ENCODE peak calls at places on chromosomes 13 and 19, in nine cellular contexts. G is sigmoid colon, F is uterus, A is mammary epithelial cell, Y is GM12865, Z is choroid plexus epithelial cell, Q is HFF-Myc, E is tibial nerve, D is A549. L is an unnamed sample.

GRCh38 chr13:99501952-99502310 is 659 bp downstream of the TM9SF2 start:
- DNase-seq in G (no peak), F (no peak), A (peak; percentile 23), Y (peak; percentile 43), Z (peak; percentile 36), Q (no peak), E (no peak), D (no peak), L (no peak)

GRCh38 chr19:35160629-35161433 is 6.3 kb downstream of the FXYD5 start:
- DNase-seq in G (no peak), F (no peak), A (no peak), Y (no peak), Z (no peak), Q (no peak), E (no peak), D (no peak), L (no peak)

GRCh38 chr13:46575843-46576242 is 22.9 kb downstream of the LRCH1 start:
- DNase-seq in G (no peak), F (no peak), A (peak; percentile 64), Y (no peak), Z (peak; percentile 62), Q (no peak), E (no peak), D (no peak), L (no peak)

GRCh38 chr13:50129923-50130685 is 114.9 kb downstream of the KCNRG start:
- DNase-seq in G (peak; percentile 70), F (peak; percentile 66), A (no peak), Y (peak; percentile 13), Z (peak; percentile 5), Q (no peak), E (peak; percentile 63), D (peak; percentile 6), L (no peak)

GRCh38 chr13:73251866-73252265 is 193.1 kb downstream of the KLF5 start:
- DNase-seq in G (no peak), F (no peak), A (no peak), Y (no peak), Z (no peak), Q (no peak), E (no peak), D (no peak), L (no peak)

GRCh38 chr19:33403973-33404304 is 30.4 kb downstream of the CEBPG start:
- DNase-seq in G (peak; percentile 56), F (peak; percentile 11), A (no peak), Y (no peak), Z (no peak), Q (no peak), E (no peak), D (no peak), L (no peak)

GRCh38 chr19:12092065-12092867 is 27.7 kb downstream of the ZNF844 start:
- DNase-seq in G (peak; percentile 92), F (peak; percentile 77), A (peak; percentile 10), Y (peak; percentile 89), Z (peak; percentile 93), Q (peak; percentile 15), E (peak; percentile 44), D (no peak), L (peak; percentile 51)

GRCh38 chr19:4647676-4648644 is 8.6 kb downstream of the TNFAIP8L1 start:
- DNase-seq in G (peak; percentile 90), F (peak; percentile 54), A (no peak), Y (no peak), Z (peak; percentile 63), Q (no peak), E (peak; percentile 54), D (no peak), L (no peak)

GRCh38 chr19:52963229-52963760 is 614 bp upstream of the ZNF816 start:
- DNase-seq in G (peak; percentile 69), F (no peak), A (no peak), Y (no peak), Z (no peak), Q (no peak), E (no peak), D (no peak), L (no peak)

GRCh38 chr13:20451397-20451796 is 74.3 kb downstream of the CRYL1 start:
- DNase-seq in G (no peak), F (no peak), A (no peak), Y (peak; percentile 22), Z (no peak), Q (no peak), E (no peak), D (no peak), L (no peak)

GRCh38 chr13:97239943-97240788 is 18.0 kb downstream of the MBNL2 start:
- DNase-seq in G (no peak), F (no peak), A (no peak), Y (no peak), Z (no peak), Q (no peak), E (no peak), D (no peak), L (no peak)

GRCh38 chr13:77460195-77460594 is 75.3 kb upstream of the SCEL start:
- DNase-seq in G (peak; percentile 69), F (no peak), A (no peak), Y (peak; percentile 28), Z (no peak), Q (no peak), E (peak; percentile 27), D (no peak), L (no peak)

GRCh38 chr19:45913874-45914830 is at the start of gene NANOS2:
- DNase-seq in G (no peak), F (no peak), A (no peak), Y (peak; percentile 23), Z (no peak), Q (no peak), E (no peak), D (no peak), L (no peak)

GRCh38 chr13:101736551-101736950 is 284.1 kb downstream of the ITGBL1 start:
- DNase-seq in G (no peak), F (no peak), A (no peak), Y (no peak), Z (no peak), Q (no peak), E (no peak), D (no peak), L (no peak)

DNA sequence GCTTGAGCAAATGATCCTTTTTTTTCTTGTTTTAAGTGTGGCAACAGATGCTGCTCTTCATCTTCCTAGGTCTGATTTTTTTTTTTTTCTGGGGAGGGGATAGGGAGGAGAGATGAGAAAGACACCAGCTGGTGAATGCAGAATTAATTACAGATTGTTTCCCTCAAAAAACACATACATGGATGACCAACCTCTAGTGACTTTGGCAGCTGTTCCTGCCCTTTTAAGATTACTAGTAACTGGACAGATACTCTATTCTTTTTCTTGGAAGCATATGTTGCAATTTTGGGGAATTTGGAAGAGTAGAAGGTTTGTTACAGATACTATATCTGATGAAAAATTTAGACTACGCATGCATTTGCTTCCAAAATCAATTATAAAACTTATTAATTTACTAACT is 103.5 kb upstream of the MYO16 start:
- DNase-seq in G (no peak), F (no peak), A (no peak), Y (no peak), Z (no peak), Q (no peak), E (no peak), D (no peak), L (no peak)
- TF ChIP-seq CTCF in G (no peak), F (no peak), A (no peak), Y (no peak), Z (no peak), Q (no peak), E (no peak), D (no peak), L (no peak)

GRCh38 chr13:32736648-32737047 is 150.4 kb downstream of the PDS5B start:
- DNase-seq in G (no peak), F (no peak), A (no peak), Y (no peak), Z (no peak), Q (no peak), E (no peak), D (no peak), L (no peak)
- H3K4me3 ChIP-seq in G (peak overlapping the region; percentile 26), F (no peak overlapping the region), A (no peak overlapping the region), Y (peak overlapping the region; percentile 67), Z (no peak overlapping the region), Q (no peak overlapping the region), E (peak overlapping the region; percentile 37), D (no peak overlapping the region), L (no peak overlapping the region)

DNA sequence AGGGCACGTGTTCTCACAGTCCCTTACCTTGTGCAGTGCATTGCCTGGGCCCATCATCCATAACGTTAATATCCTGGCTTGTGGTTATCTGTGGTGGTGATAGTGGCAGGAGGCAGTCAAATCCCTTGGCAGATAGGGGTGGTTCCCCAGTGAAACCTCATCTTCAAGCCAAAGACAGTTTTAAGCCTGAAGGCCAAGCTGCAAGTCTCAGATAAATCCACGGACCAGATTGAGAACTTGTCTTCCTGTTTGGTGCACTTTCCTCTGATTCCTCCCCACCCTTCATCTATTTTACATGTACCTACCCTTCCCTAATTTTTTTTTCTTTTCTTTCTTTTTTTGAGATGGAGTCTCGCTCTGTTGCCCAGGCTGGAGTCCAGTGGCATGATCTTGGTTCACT is 4.3 kb upstream of the FBXO17 start:
- DNase-seq in G (no peak), F (no peak), A (no peak), Y (no peak), Z (no peak), Q (no peak), E (no peak), D (no peak), L (no peak)
- TF ChIP-seq CTCF in G (no peak), F (no peak), A (no peak), Y (no peak), Z (no peak), Q (no peak), E (no peak), D (no peak), L (no peak)

GRCh38 chr13:114064516-114065140 is 67.8 kb downstream of the RASA3 start:
- DNase-seq in G (peak; percentile 79), F (peak; percentile 64), A (peak; percentile 37), Y (peak; percentile 55), Z (peak; percentile 60), Q (peak; percentile 15), E (no peak), D (no peak), L (no peak)
- H3K4me3 ChIP-seq in G (peak overlapping the region; percentile 37), F (peak overlapping the region; percentile 35), A (peak overlapping the region; percentile 40), Y (peak overlapping the region; percentile 63), Z (peak overlapping the region; percentile 43), Q (peak overlapping the region; percentile 43), E (peak overlapping the region; percentile 50), D (peak overlapping the region; percentile 42), L (peak overlapping the region; percentile 33)

DNA sequence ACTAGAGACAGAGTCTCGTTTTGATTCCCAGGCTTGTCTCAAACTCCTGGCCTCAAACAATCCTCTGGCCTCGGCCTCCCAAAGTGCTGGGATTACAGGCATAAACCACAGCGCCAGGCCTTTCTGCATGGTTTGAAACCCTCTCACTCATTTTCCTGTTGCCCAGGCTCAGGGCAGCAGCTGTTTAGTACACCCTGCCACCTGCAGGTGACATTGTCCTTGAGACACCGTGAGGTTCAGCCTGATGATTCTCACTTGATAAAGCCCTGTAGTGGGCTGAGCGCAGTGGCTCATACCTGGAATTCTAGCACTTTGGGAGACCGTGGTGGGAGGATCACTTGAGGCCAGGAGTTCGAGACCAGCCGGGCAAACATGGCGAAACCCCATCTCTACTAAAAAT is 12.5 kb downstream of the IL12RB1 start:
- DNase-seq in G (no peak), F (no peak), A (no peak), Y (no peak), Z (no peak), Q (no peak), E (no peak), D (no peak), L (no peak)
- TF ChIP-seq CTCF in G (no peak), F (no peak), A (peak; percentile 11), Y (no peak), Z (peak; percentile 10), Q (no peak), E (no peak), D (no peak), L (no peak)

GRCh38 chr19:8334458-8335342 is 8.4 kb downstream of the KANK3 start:
- DNase-seq in G (no peak), F (no peak), A (peak; percentile 92), Y (peak; percentile 77), Z (peak; percentile 65), Q (no peak), E (no peak), D (peak; percentile 76), L (no peak)
- H3K4me3 ChIP-seq in G (peak overlapping the region; percentile 28), F (no peak overlapping the region), A (peak overlapping the region; percentile 58), Y (peak overlapping the region; percentile 26), Z (no peak overlapping the region), Q (peak overlapping the region; percentile 7), E (peak overlapping the region; percentile 45), D (peak overlapping the region; percentile 56), L (no peak overlapping the region)